ENCODE peak calls at places on chromosomes 6 and 20, in ten cellular contexts. Z is right cardiac atrium; U is progenitor cell of endocrine pancreas; T is HEK293T; F is activated CD4-positive, alpha-beta T cell treated with anti-CD3 and anti-CD28 coated beads, Interleukin-2, amount 50 U/mL, for 1 hour; K is EL; G is hypothalamus; J is T follicular helper cell; P is central memory CD4-positive, alpha-beta T cell; H is HS-27A. W is an unnamed sample.

GRCh38 chr6:143271024-143271423 is 179.5 kb downstream of the ADAT2 start:
- DNase-seq in K (peak), J (no peak), H (peak), Z (peak), G (no peak), U (no peak), T (no peak), F (no peak), P (no peak), W (peak)

GRCh38 chr6:38404355-38404754 is 235.4 kb downstream of the BTBD9 start:
- DNase-seq in G (no peak), U (no peak), Z (no peak), H (no peak), F (no peak), T (no peak), J (no peak), P (no peak), K (no peak), W (peak)

GRCh38 chr6:167998206-167998605 is 735 bp downstream of the KIF25 start:
- DNase-seq in G (no peak), K (no peak), U (no peak), F (no peak), Z (no peak), T (no peak), J (no peak), H (no peak), P (no peak), W (no peak)

GRCh38 chr20:58048096-58048702 is 180.3 kb downstream of the ANKRD60 start:
- DNase-seq in U (peak), J (no peak), F (no peak), H (no peak), K (peak), T (peak), P (no peak), Z (no peak), G (no peak), W (peak)

GRCh38 chr20:5918856-5919633 is 31.3 kb downstream of the TRMT6 start:
- DNase-seq in F (no peak), P (no peak), H (no peak), K (peak), Z (no peak), G (no peak), J (peak), T (no peak), U (no peak), W (peak)

GRCh38 chr6:32045811-32046449 is 7.7 kb downstream of the CYP21A2 start:
- DNase-seq in P (no peak), U (no peak), K (no peak), T (no peak), Z (peak), J (no peak), G (no peak), H (no peak), F (no peak), W (no peak)

GRCh38 chr20:42179768-42180167 is 561.6 kb upstream of the CHD6 start:
- DNase-seq in G (no peak), K (no peak), T (no peak), H (no peak), P (no peak), Z (no peak), F (no peak), U (no peak), J (no peak), W (no peak)

GRCh38 chr6:102402635-102403329 is 1009.3 kb downstream of the GRIK2 start:
- DNase-seq in F (no peak), K (no peak), T (no peak), U (no peak), P (no peak), H (no peak), J (no peak), G (no peak), Z (no peak), W (no peak)

GRCh38 chr6:30836957-30837356 is 47.4 kb upstream of the DDR1 start:
- DNase-seq in T (no peak), G (no peak), K (no peak), U (no peak), H (no peak), F (no peak), J (no peak), P (no peak), Z (no peak), W (no peak)

GRCh38 chr6:54598787-54599309 is 247.7 kb upstream of the FAM83B start:
- DNase-seq in P (no peak), G (no peak), T (no peak), J (no peak), Z (no peak), F (no peak), K (no peak), U (no peak), H (no peak), W (peak)

GRCh38 chr6:90610671-90611542 is 24.0 kb upstream of the MAP3K7 start:
- DNase-seq in F (peak), H (no peak), G (peak), J (no peak), Z (peak), K (peak), U (peak), P (no peak), T (peak), W (no peak)

GRCh38 chr6:74925683-74926082 is 280.2 kb downstream of the COL12A1 start:
- DNase-seq in F (no peak), P (no peak), G (no peak), K (no peak), Z (no peak), J (no peak), U (no peak), H (no peak), T (no peak), W (no peak)

GRCh38 chr6:127516676-127517273 is 2.4 kb downstream of the MTCL3 start:
- DNase-seq in T (peak), K (peak), G (no peak), Z (peak), H (peak), J (peak), U (no peak), F (peak), P (peak), W (peak)

GRCh38 chr20:50014570-50015562 is 32.1 kb downstream of the SNAI1 start:
- DNase-seq in T (no peak), G (no peak), J (no peak), P (no peak), H (no peak), K (no peak), Z (peak), F (no peak), U (no peak), W (no peak)

GRCh38 chr20:43835944-43836540 is 78.6 kb upstream of the TOX2 start:
- DNase-seq in U (no peak), T (no peak), Z (no peak), G (no peak), J (no peak), F (no peak), K (no peak), H (no peak), P (no peak), W (no peak)

GRCh38 chr6:98516869-98517268 is 317.5 kb upstream of the POU3F2 start:
- DNase-seq in P (no peak), K (no peak), J (no peak), H (no peak), G (no peak), Z (no peak), F (no peak), U (no peak), T (no peak), W (no peak)

GRCh38 chr20:17808357-17808756 is 108.6 kb downstream of the BANF2 start:
- DNase-seq in J (no peak), G (no peak), K (no peak), U (no peak), T (no peak), Z (peak), F (no peak), P (no peak), H (no peak), W (no peak)

GRCh38 chr6:67916389-67916788 is 718.7 kb upstream of the ADGRB3 start:
- DNase-seq in F (no peak), G (no peak), Z (no peak), T (no peak), H (peak), P (no peak), K (no peak), J (no peak), U (no peak), W (peak)

GRCh38 chr6:91653324-91653723 is 1066.5 kb upstream of the MAP3K7 start:
- DNase-seq in J (no peak), U (no peak), Z (no peak), H (no peak), T (no peak), G (no peak), F (no peak), K (no peak), P (no peak), W (no peak)

GRCh38 chr6:150269857-150270223 is 99.0 kb upstream of the IYD start:
- DNase-seq in F (no peak), K (peak), H (no peak), T (no peak), G (no peak), U (no peak), J (no peak), Z (no peak), P (no peak), W (peak)

GRCh38 chr20:23205656-23206055 is 119.5 kb upstream of the CD93 start:
- DNase-seq in T (no peak), Z (peak), K (no peak), J (no peak), U (no peak), H (no peak), F (no peak), P (no peak), G (no peak), W (no peak)

GRCh38 chr6:29696147-29697129 is 15.5 kb upstream of the ZFP57 start:
- DNase-seq in P (no peak), K (peak), T (peak), H (no peak), Z (no peak), G (no peak), U (no peak), F (no peak), J (no peak), W (peak)

GRCh38 chr6:94350833-94351232 is 931.5 kb upstream of the EPHA7 start:
- DNase-seq in P (no peak), K (no peak), J (no peak), U (no peak), F (no peak), Z (no peak), G (no peak), H (no peak), T (no peak), W (no peak)

GRCh38 chr6:13695217-13695616 is 16.4 kb downstream of the RANBP9 start:
- DNase-seq in U (no peak), P (peak), G (no peak), T (no peak), F (no peak), J (no peak), K (no peak), H (no peak), Z (no peak), W (no peak)